ENCODE peak calls at places on chromosomes 5 and 9, in five cellular contexts. N is right atrium auricular region, U is Peyer's patch, K is lower lobe of right lung, E is foreskin fibroblast. R is an unnamed sample.

GRCh38 chr5:81525690-81526089 is 131.8 kb upstream of the ACOT12 start:
- DNase-seq in N (no peak), U (no peak), K (no peak), E (peak; percentile 6), R (no peak)

GRCh38 chr5:125899006-125899405 is 524.2 kb upstream of the GRAMD2B start:
- DNase-seq in N (no peak), U (no peak), K (no peak), E (no peak), R (no peak)

GRCh38 chr5:76522103-76522942 is 100.9 kb downstream of the F2RL2 start:
- DNase-seq in N (no peak), U (no peak), K (no peak), E (no peak), R (no peak)

GRCh38 chr5:138686668-138687067 is 66.6 kb upstream of the CTNNA1 start:
- DNase-seq in N (no peak), U (no peak), K (no peak), E (peak; percentile 17), R (no peak)

GRCh38 chr9:121472361-121472910 is 27.2 kb downstream of the GGTA1 start:
- DNase-seq in N (no peak), U (no peak), K (no peak), E (no peak), R (no peak)

GRCh38 chr5:151285683-151286082 is 17.9 kb downstream of the SLC36A3 start:
- DNase-seq in N (no peak), U (no peak), K (no peak), E (no peak), R (no peak)

GRCh38 chr5:55175781-55176175 is 2.8 kb upstream of the CDC20B start:
- DNase-seq in N (no peak), U (no peak), K (no peak), E (no peak), R (no peak)

GRCh38 chr5:174735498-174736350 is 11.3 kb downstream of the MSX2 start:
- DNase-seq in N (no peak), U (no peak), K (no peak), E (no peak), R (no peak)

GRCh38 chr5:105146867-105147266 is 1584.3 kb upstream of the NUDT12 start:
- DNase-seq in N (no peak), U (no peak), K (no peak), E (peak; percentile 4), R (no peak)

GRCh38 chr5:93428868-93429267 is 152.2 kb downstream of the NR2F1-AS1 start:
- DNase-seq in N (no peak), U (no peak), K (no peak), E (peak; percentile 31), R (no peak)

GRCh38 chr9:14372437-14373318 is 58.7 kb upstream of the NFIB start:
- DNase-seq in N (no peak), U (no peak), K (no peak), E (peak; percentile 86), R (no peak)

GRCh38 chr9:126550891-126551351 is 62.8 kb upstream of the LMX1B start:
- DNase-seq in N (no peak), U (no peak), K (no peak), E (no peak), R (no peak)

GRCh38 chr5:124631874-124632550 is 114.4 kb downstream of the ZNF608 start:
- DNase-seq in N (no peak), U (no peak), K (no peak), E (no peak), R (no peak)

GRCh38 chr5:67648201-67648671 is 451.6 kb upstream of the CD180 start:
- DNase-seq in N (peak; percentile 79), U (no peak), K (peak; percentile 63), E (peak; percentile 91), R (no peak)

GRCh38 chr5:33153373-33153772 is 287.4 kb upstream of the TARS1 start:
- DNase-seq in N (no peak), U (no peak), K (no peak), E (no peak), R (no peak)

GRCh38 chr5:179264053-179264540 is 81.2 kb downstream of the ADAMTS2 start:
- DNase-seq in N (no peak), U (no peak), K (peak; percentile 25), E (no peak), R (no peak)

GRCh38 chr9:129398101-129398795 is 220.2 kb upstream of the IER5L start:
- DNase-seq in N (no peak), U (no peak), K (no peak), E (no peak), R (peak; percentile 10)

GRCh38 chr9:136923881-136924280 is 20.7 kb downstream of the FBXW5 start:
- DNase-seq in N (no peak), U (no peak), K (no peak), E (no peak), R (no peak)

GRCh38 chr5:81425569-81425968 is 31.6 kb upstream of the ACOT12 start:
- DNase-seq in N (no peak), U (no peak), K (no peak), E (peak; percentile 64), R (no peak)

GRCh38 chr5:107248065-107248695 is 422.6 kb downstream of the EFNA5 start:
- DNase-seq in N (no peak), U (peak; percentile 16), K (peak; percentile 49), E (peak; percentile 59), R (peak; percentile 44)

GRCh38 chr5:73693573-73694061 is 67.6 kb downstream of the ARHGEF28 start:
- DNase-seq in N (no peak), U (no peak), K (no peak), E (peak; percentile 73), R (no peak)

GRCh38 chr9:20030221-20030620 is 241.4 kb upstream of the SLC24A2 start:
- DNase-seq in N (no peak), U (no peak), K (no peak), E (no peak), R (no peak)

GRCh38 chr9:33297455-33297854 is 7.1 kb downstream of the NFX1 start:
- DNase-seq in N (no peak), U (peak; percentile 84), K (peak; percentile 60), E (peak; percentile 16), R (no peak)

GRCh38 chr5:78905084-78905938 is 79.8 kb downstream of the ARSB start:
- DNase-seq in N (no peak), U (no peak), K (no peak), E (no peak), R (no peak)

GRCh38 chr9:71685394-71685793 is 82.9 kb downstream of the CEMIP2 start:
- DNase-seq in N (no peak), U (peak; percentile 35), K (no peak), E (peak; percentile 38), R (no peak)

GRCh38 chr5:73482383-73483193 is 15.7 kb upstream of the BTF3 start:
- DNase-seq in N (no peak), U (no peak), K (no peak), E (peak; percentile 79), R (no peak)

GRCh38 chr9:110602281-110602680 is 22.7 kb upstream of the SVEP1 start:
- DNase-seq in N (no peak), U (no peak), K (no peak), E (peak; percentile 37), R (no peak)

GRCh38 chr5:31232273-31232888 is 38.9 kb downstream of the CDH6 start:
- DNase-seq in N (no peak), U (no peak), K (no peak), E (peak; percentile 60), R (no peak)

DNA sequence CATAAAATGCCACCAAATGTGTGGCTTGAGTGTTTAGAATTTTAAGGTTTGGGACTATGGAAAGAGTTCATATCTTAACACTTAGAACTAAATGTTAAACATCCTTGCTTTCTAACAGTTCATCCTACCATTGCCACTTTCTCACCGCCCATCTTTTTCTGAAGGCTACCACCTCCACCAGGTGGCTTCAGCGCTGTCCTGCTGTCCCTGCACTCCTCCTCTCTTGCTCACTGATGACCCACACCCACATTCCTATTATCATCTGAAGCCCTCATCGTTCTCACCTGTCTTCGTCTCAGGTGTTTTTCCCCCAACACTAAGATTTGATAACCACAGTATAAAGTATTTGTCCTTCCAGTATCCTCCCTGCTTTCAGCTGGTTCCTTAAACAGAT is 7.4 kb downstream of the MEGF10 start:
- DNase-seq in N (no peak), U (no peak), K (no peak), E (no peak), R (no peak)
- TF ChIP-seq CTCF in N (no peak), U (no peak), K (no peak), E (no peak), R (peak; percentile 4)

GRCh38 chr5:133106343-133106742 is 54.5 kb downstream of the HSPA4 start:
- DNase-seq in N (no peak), U (no peak), K (no peak), E (no peak), R (no peak)
- H3K4me3 ChIP-seq in N (no peak overlapping the region), U (no peak overlapping the region), K (no peak overlapping the region), E (no peak overlapping the region), R (no peak overlapping the region)

GRCh38 chr5:132525299-132525724 is 18.0 kb downstream of the IL5 start:
- DNase-seq in N (no peak), U (no peak), K (no peak), E (no peak), R (no peak)

GRCh38 chr5:132530946-132531345 is 12.4 kb downstream of the IL5 start:
- DNase-seq in N (no peak), U (no peak), K (no peak), E (no peak), R (no peak)

GRCh38 chr5:132528866-132529634 is 14.3 kb downstream of the IL5 start:
- DNase-seq in N (no peak), U (no peak), K (no peak), E (no peak), R (no peak)

GRCh38 chr5:132526290-132526973 is 16.9 kb downstream of the IL5 start:
- DNase-seq in N (no peak), U (no peak), K (peak; percentile 49), E (peak; percentile 75), R (no peak)

DNA sequence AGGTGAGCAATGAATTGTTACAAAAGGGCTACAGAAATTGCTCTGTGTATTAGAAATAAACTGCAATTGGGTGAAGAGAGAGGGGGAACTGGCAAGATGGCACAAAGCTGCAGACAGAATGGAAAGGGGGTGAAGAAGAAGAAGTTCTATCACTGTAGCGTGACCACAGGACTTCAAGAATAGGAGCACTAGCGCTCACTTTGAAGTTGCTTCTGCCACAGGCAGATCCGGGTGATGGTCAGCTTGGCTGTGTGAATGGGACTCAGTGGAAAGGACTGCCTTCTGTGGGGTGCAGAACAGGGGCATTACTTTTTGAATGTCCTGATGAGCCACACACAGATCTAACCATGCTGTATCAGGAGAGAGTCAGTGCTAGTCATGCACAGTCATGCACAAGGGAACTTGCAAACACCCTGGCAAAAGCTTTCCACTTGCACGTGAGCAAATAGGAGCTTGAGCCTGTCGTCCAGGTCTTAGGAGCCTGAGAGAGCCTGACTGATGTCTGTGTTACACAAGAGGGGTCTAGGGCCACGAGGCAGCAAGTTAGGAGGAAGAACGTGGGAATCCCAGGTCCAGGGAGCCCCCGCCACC is 16.3 kb downstream of the IL5 start:
- DNase-seq in N (no peak), U (no peak), K (no peak), E (peak; percentile 57), R (no peak)
- TF ChIP-seq CTCF in N (no peak), U (no peak), K (no peak), E (no peak), R (no peak)

DNA sequence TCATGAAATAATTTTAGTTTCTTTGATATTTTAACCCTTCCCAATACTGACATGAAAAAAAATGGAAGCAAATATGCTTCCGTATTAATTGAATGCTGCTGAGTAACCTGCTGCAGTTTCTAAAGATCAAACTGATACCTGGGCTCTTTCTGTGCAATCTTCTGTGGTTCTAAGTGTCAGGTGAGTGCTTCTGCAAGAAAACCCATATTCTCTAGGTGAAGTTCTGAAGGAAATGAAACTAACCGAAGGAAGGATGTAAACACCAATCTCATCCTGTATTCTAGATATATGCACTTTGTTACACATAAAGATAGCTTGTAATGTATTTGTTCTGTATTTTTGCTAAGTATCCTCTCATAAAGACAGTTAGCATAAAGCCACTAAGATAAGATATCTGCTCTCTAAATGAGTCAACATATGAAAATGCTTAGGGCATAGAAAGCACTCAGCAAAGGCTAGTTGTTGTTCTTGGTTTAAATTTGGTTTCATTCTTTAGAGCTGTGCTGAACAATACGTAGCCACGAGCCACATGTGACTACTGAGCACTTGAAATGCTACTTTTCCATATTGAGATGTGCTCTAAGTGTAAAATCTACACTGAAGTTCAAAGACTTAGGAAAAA is 52.0 kb downstream of the ITGA2 start:
- DNase-seq in N (no peak), U (no peak), K (no peak), E (peak; percentile 51), R (no peak)
- H3K4me3 ChIP-seq in N (no peak overlapping the region), U (no peak overlapping the region), K (no peak overlapping the region), E (no peak overlapping the region), R (no peak overlapping the region)

R was measured in dorsolateral prefrontal cortex.